ENCODE peak calls at places on chromosome 11, in five cellular contexts. One of them, this sample, is unnamed.

GRCh38 chr11:105296806-105297205 is 157.2 kb upstream of the CARD18 start:
- DNase-seq in H1: no peak
- DNase-seq in CD4-positive, CD25-positive, alpha-beta regulatory T cell: no peak
- DNase-seq in cardiac muscle cell: no peak
- DNase-seq in CD4-positive, alpha-beta T cell: no peak
- DNase-seq in this sample: no peak

GRCh38 chr11:109435121-109435742 is 13.2 kb downstream of the C11orf87 start:
- DNase-seq in H1: no peak
- DNase-seq in CD4-positive, CD25-positive, alpha-beta regulatory T cell: no peak
- DNase-seq in cardiac muscle cell: no peak
- DNase-seq in CD4-positive, alpha-beta T cell: no peak
- DNase-seq in this sample: no peak

GRCh38 chr11:11916981-11917399 is 75.2 kb downstream of the USP47 start:
- DNase-seq in H1: no peak
- DNase-seq in CD4-positive, CD25-positive, alpha-beta regulatory T cell: no peak
- DNase-seq in cardiac muscle cell: no peak
- DNase-seq in CD4-positive, alpha-beta T cell: no peak
- DNase-seq in this sample: no peak

GRCh38 chr11:30282289-30282631 is 40.6 kb upstream of the ARL14EP start:
- DNase-seq in H1: no peak
- DNase-seq in CD4-positive, CD25-positive, alpha-beta regulatory T cell: no peak
- DNase-seq in cardiac muscle cell: no peak
- DNase-seq in CD4-positive, alpha-beta T cell: peak
- DNase-seq in this sample: no peak

GRCh38 chr11:24773326-24773725 is 276.5 kb downstream of the LUZP2 start:
- DNase-seq in H1: no peak
- DNase-seq in CD4-positive, CD25-positive, alpha-beta regulatory T cell: no peak
- DNase-seq in cardiac muscle cell: no peak
- DNase-seq in CD4-positive, alpha-beta T cell: no peak
- DNase-seq in this sample: no peak

GRCh38 chr11:15276616-15277015 is 161.9 kb downstream of the INSC start:
- DNase-seq in H1: no peak
- DNase-seq in CD4-positive, CD25-positive, alpha-beta regulatory T cell: no peak
- DNase-seq in cardiac muscle cell: peak
- DNase-seq in CD4-positive, alpha-beta T cell: no peak
- DNase-seq in this sample: no peak

GRCh38 chr11:85889676-85890579 is 34.7 kb downstream of the CCDC83 start:
- DNase-seq in H1: peak
- DNase-seq in CD4-positive, CD25-positive, alpha-beta regulatory T cell: no peak
- DNase-seq in cardiac muscle cell: no peak
- DNase-seq in CD4-positive, alpha-beta T cell: no peak
- DNase-seq in this sample: no peak

GRCh38 chr11:70650075-70650909 is 252.0 kb downstream of the CTTN start:
- DNase-seq in H1: no peak
- DNase-seq in CD4-positive, CD25-positive, alpha-beta regulatory T cell: peak
- DNase-seq in cardiac muscle cell: peak
- DNase-seq in CD4-positive, alpha-beta T cell: no peak
- DNase-seq in this sample: no peak

GRCh38 chr11:129533395-129533794 is 157.7 kb downstream of the BARX2 start:
- DNase-seq in H1: no peak
- DNase-seq in CD4-positive, CD25-positive, alpha-beta regulatory T cell: no peak
- DNase-seq in cardiac muscle cell: no peak
- DNase-seq in CD4-positive, alpha-beta T cell: no peak
- DNase-seq in this sample: no peak

GRCh38 chr11:35529971-35530495 is 4.6 kb upstream of the PAMR1 start:
- DNase-seq in H1: no peak
- DNase-seq in CD4-positive, CD25-positive, alpha-beta regulatory T cell: no peak
- DNase-seq in cardiac muscle cell: no peak
- DNase-seq in CD4-positive, alpha-beta T cell: no peak
- DNase-seq in this sample: no peak

GRCh38 chr11:29432719-29433325 is 584.0 kb downstream of the KCNA4 start:
- DNase-seq in H1: no peak
- DNase-seq in CD4-positive, CD25-positive, alpha-beta regulatory T cell: no peak
- DNase-seq in cardiac muscle cell: peak
- DNase-seq in CD4-positive, alpha-beta T cell: no peak
- DNase-seq in this sample: no peak

GRCh38 chr11:127962416-127962815 is 624.9 kb downstream of the ETS1 start:
- DNase-seq in H1: no peak
- DNase-seq in CD4-positive, CD25-positive, alpha-beta regulatory T cell: no peak
- DNase-seq in cardiac muscle cell: no peak
- DNase-seq in CD4-positive, alpha-beta T cell: no peak
- DNase-seq in this sample: no peak

GRCh38 chr11:58914821-58915543 is 24.3 kb upstream of the GLYATL1 start:
- DNase-seq in H1: no peak
- DNase-seq in CD4-positive, CD25-positive, alpha-beta regulatory T cell: no peak
- DNase-seq in cardiac muscle cell: no peak
- DNase-seq in CD4-positive, alpha-beta T cell: no peak
- DNase-seq in this sample: no peak

GRCh38 chr11:90448280-90448679 is 225.4 kb upstream of the CHORDC1 start:
- DNase-seq in H1: no peak
- DNase-seq in CD4-positive, CD25-positive, alpha-beta regulatory T cell: no peak
- DNase-seq in cardiac muscle cell: no peak
- DNase-seq in CD4-positive, alpha-beta T cell: no peak
- DNase-seq in this sample: no peak

GRCh38 chr11:128627666-128628342 is 40.4 kb upstream of the ETS1 start:
- DNase-seq in H1: no peak
- DNase-seq in CD4-positive, CD25-positive, alpha-beta regulatory T cell: no peak
- DNase-seq in cardiac muscle cell: no peak
- DNase-seq in CD4-positive, alpha-beta T cell: no peak
- DNase-seq in this sample: no peak

GRCh38 chr11:86179646-86180064 is 64.9 kb upstream of the EED start:
- DNase-seq in H1: no peak
- DNase-seq in CD4-positive, CD25-positive, alpha-beta regulatory T cell: no peak
- DNase-seq in cardiac muscle cell: no peak
- DNase-seq in CD4-positive, alpha-beta T cell: no peak
- DNase-seq in this sample: no peak

GRCh38 chr11:61791737-61792309 is 576 bp downstream of the TMEM258 start:
- DNase-seq in H1: no peak
- DNase-seq in CD4-positive, CD25-positive, alpha-beta regulatory T cell: no peak
- DNase-seq in cardiac muscle cell: peak
- DNase-seq in CD4-positive, alpha-beta T cell: no peak
- DNase-seq in this sample: peak

GRCh38 chr11:110028904-110029303 is 64.3 kb upstream of the ZC3H12C start:
- DNase-seq in H1: no peak
- DNase-seq in CD4-positive, CD25-positive, alpha-beta regulatory T cell: no peak
- DNase-seq in cardiac muscle cell: no peak
- DNase-seq in CD4-positive, alpha-beta T cell: no peak
- DNase-seq in this sample: no peak

GRCh38 chr11:61195710-61196109 is 7.6 kb upstream of the PGA3 start:
- DNase-seq in H1: no peak
- DNase-seq in CD4-positive, CD25-positive, alpha-beta regulatory T cell: no peak
- DNase-seq in cardiac muscle cell: no peak
- DNase-seq in CD4-positive, alpha-beta T cell: no peak
- DNase-seq in this sample: no peak

GRCh38 chr11:71488086-71488967 is 35.3 kb downstream of the NADSYN1 start:
- DNase-seq in H1: no peak
- DNase-seq in CD4-positive, CD25-positive, alpha-beta regulatory T cell: no peak
- DNase-seq in cardiac muscle cell: peak
- DNase-seq in CD4-positive, alpha-beta T cell: no peak
- DNase-seq in this sample: no peak

GRCh38 chr11:133898770-133899115 is 53.4 kb upstream of the SPATA19 start:
- DNase-seq in H1: no peak
- DNase-seq in CD4-positive, CD25-positive, alpha-beta regulatory T cell: no peak
- DNase-seq in cardiac muscle cell: no peak
- DNase-seq in CD4-positive, alpha-beta T cell: no peak
- DNase-seq in this sample: no peak

GRCh38 chr11:78567209-78567608 is 7.5 kb downstream of the NARS2 start:
- DNase-seq in H1: no peak
- DNase-seq in CD4-positive, CD25-positive, alpha-beta regulatory T cell: no peak
- DNase-seq in cardiac muscle cell: no peak
- DNase-seq in CD4-positive, alpha-beta T cell: no peak
- DNase-seq in this sample: no peak

GRCh38 chr11:79208126-79208525 is 232.7 kb downstream of the TENM4 start:
- DNase-seq in H1: no peak
- DNase-seq in CD4-positive, CD25-positive, alpha-beta regulatory T cell: no peak
- DNase-seq in cardiac muscle cell: no peak
- DNase-seq in CD4-positive, alpha-beta T cell: no peak
- DNase-seq in this sample: no peak

GRCh38 chr11:47448566-47449427 is at the start of gene RAPSN:
- DNase-seq in H1: no peak
- DNase-seq in CD4-positive, CD25-positive, alpha-beta regulatory T cell: no peak
- DNase-seq in cardiac muscle cell: no peak
- DNase-seq in CD4-positive, alpha-beta T cell: no peak
- DNase-seq in this sample: no peak

DNA sequence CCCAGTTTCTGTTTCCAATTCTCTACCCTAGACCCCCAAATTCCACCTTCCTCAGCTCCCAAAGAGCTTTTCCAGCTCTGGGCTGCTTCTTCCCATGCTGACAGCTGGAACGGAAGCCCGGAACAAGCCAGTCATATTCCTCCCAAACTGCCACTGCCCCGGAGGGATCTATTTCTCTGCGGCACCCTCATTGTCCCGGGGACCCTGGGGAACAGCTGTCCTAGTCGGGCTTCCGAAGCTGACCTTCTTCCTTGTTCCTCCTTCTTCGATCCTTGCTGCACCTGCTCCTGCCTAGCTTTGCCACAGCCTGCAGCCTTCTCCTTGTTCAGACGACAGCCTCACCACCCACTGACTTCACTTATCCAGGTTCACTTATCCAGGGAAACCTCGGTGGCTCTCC is 105.7 kb downstream of the TSPAN18 start:
- DNase-seq in H1: no peak
- DNase-seq in CD4-positive, CD25-positive, alpha-beta regulatory T cell: no peak
- DNase-seq in cardiac muscle cell: no peak
- DNase-seq in CD4-positive, alpha-beta T cell: no peak
- DNase-seq in this sample: no peak
- H3K27ac ChIP-seq in H1: no peak
- H3K27ac ChIP-seq in CD4-positive, CD25-positive, alpha-beta regulatory T cell: no peak
- H3K27ac ChIP-seq in cardiac muscle cell: no peak
- H3K27ac ChIP-seq in CD4-positive, alpha-beta T cell: no peak
- H3K27ac ChIP-seq in this sample: no peak

GRCh38 chr11:10526974-10527918 is 13.7 kb downstream of the RNF141 start:
- DNase-seq in H1: no peak
- DNase-seq in CD4-positive, CD25-positive, alpha-beta regulatory T cell: no peak
- DNase-seq in cardiac muscle cell: no peak
- DNase-seq in CD4-positive, alpha-beta T cell: no peak
- DNase-seq in this sample: peak

GRCh38 chr11:10533323-10533722 is 7.7 kb downstream of the RNF141 start:
- DNase-seq in H1: no peak
- DNase-seq in CD4-positive, CD25-positive, alpha-beta regulatory T cell: no peak
- DNase-seq in cardiac muscle cell: no peak
- DNase-seq in CD4-positive, alpha-beta T cell: no peak
- DNase-seq in this sample: no peak

GRCh38 chr11:10524471-10524870 is 16.5 kb downstream of the RNF141 start:
- DNase-seq in H1: no peak
- DNase-seq in CD4-positive, CD25-positive, alpha-beta regulatory T cell: no peak
- DNase-seq in cardiac muscle cell: no peak
- DNase-seq in CD4-positive, alpha-beta T cell: no peak
- DNase-seq in this sample: no peak

GRCh38 chr11:10528121-10528520 is 12.9 kb downstream of the RNF141 start:
- DNase-seq in H1: no peak
- DNase-seq in CD4-positive, CD25-positive, alpha-beta regulatory T cell: no peak
- DNase-seq in cardiac muscle cell: no peak
- DNase-seq in CD4-positive, alpha-beta T cell: no peak
- DNase-seq in this sample: no peak

GRCh38 chr11:10529279-10529678 is 11.7 kb downstream of the RNF141 start:
- DNase-seq in H1: no peak
- DNase-seq in CD4-positive, CD25-positive, alpha-beta regulatory T cell: no peak
- DNase-seq in cardiac muscle cell: no peak
- DNase-seq in CD4-positive, alpha-beta T cell: no peak
- DNase-seq in this sample: no peak
- H3K27ac ChIP-seq in H1: no peak
- H3K27ac ChIP-seq in CD4-positive, CD25-positive, alpha-beta regulatory T cell: no peak
- H3K27ac ChIP-seq in cardiac muscle cell: no peak
- H3K27ac ChIP-seq in CD4-positive, alpha-beta T cell: no peak
- H3K27ac ChIP-seq in this sample: peak

GRCh38 chr11:1913271-1914060 is 6.0 kb upstream of the TNNT3 start:
- DNase-seq in H1: no peak
- DNase-seq in CD4-positive, CD25-positive, alpha-beta regulatory T cell: no peak
- DNase-seq in cardiac muscle cell: no peak
- DNase-seq in CD4-positive, alpha-beta T cell: no peak
- DNase-seq in this sample: no peak

GRCh38 chr11:1915795-1916131 is 3.7 kb upstream of the TNNT3 start:
- DNase-seq in H1: no peak
- DNase-seq in CD4-positive, CD25-positive, alpha-beta regulatory T cell: no peak
- DNase-seq in cardiac muscle cell: no peak
- DNase-seq in CD4-positive, alpha-beta T cell: no peak
- DNase-seq in this sample: no peak

GRCh38 chr11:1909524-1909923 is 10.0 kb upstream of the TNNT3 start:
- DNase-seq in H1: no peak
- DNase-seq in CD4-positive, CD25-positive, alpha-beta regulatory T cell: no peak
- DNase-seq in cardiac muscle cell: no peak
- DNase-seq in CD4-positive, alpha-beta T cell: no peak
- DNase-seq in this sample: no peak

GRCh38 chr11:1908579-1908978 is 10.9 kb upstream of the TNNT3 start:
- DNase-seq in H1: no peak
- DNase-seq in CD4-positive, CD25-positive, alpha-beta regulatory T cell: no peak
- DNase-seq in cardiac muscle cell: no peak
- DNase-seq in CD4-positive, alpha-beta T cell: no peak
- DNase-seq in this sample: no peak

GRCh38 chr11:1912314-1912878 is 7.1 kb upstream of the TNNT3 start:
- DNase-seq in H1: no peak
- DNase-seq in CD4-positive, CD25-positive, alpha-beta regulatory T cell: no peak
- DNase-seq in cardiac muscle cell: no peak
- DNase-seq in CD4-positive, alpha-beta T cell: no peak
- DNase-seq in this sample: no peak
- H3K27ac ChIP-seq in H1: no peak
- H3K27ac ChIP-seq in CD4-positive, CD25-positive, alpha-beta regulatory T cell: no peak
- H3K27ac ChIP-seq in cardiac muscle cell: no peak
- H3K27ac ChIP-seq in CD4-positive, alpha-beta T cell: no peak
- H3K27ac ChIP-seq in this sample: no peak

GRCh38 chr11:10694481-10695239 is 1.1 kb upstream of the IRAG1 start:
- DNase-seq in H1: no peak
- DNase-seq in CD4-positive, CD25-positive, alpha-beta regulatory T cell: no peak
- DNase-seq in cardiac muscle cell: no peak
- DNase-seq in CD4-positive, alpha-beta T cell: no peak
- DNase-seq in this sample: no peak

GRCh38 chr11:10692716-10693115 is 839 bp downstream of the IRAG1 start:
- DNase-seq in H1: no peak
- DNase-seq in CD4-positive, CD25-positive, alpha-beta regulatory T cell: no peak
- DNase-seq in cardiac muscle cell: no peak
- DNase-seq in CD4-positive, alpha-beta T cell: no peak
- DNase-seq in this sample: no peak

GRCh38 chr11:10696797-10697620 is 3.5 kb upstream of the IRAG1 start:
- DNase-seq in H1: no peak
- DNase-seq in CD4-positive, CD25-positive, alpha-beta regulatory T cell: no peak
- DNase-seq in cardiac muscle cell: no peak
- DNase-seq in CD4-positive, alpha-beta T cell: no peak
- DNase-seq in this sample: no peak

GRCh38 chr11:10695821-10696220 is 2.3 kb upstream of the IRAG1 start:
- DNase-seq in H1: no peak
- DNase-seq in CD4-positive, CD25-positive, alpha-beta regulatory T cell: no peak
- DNase-seq in cardiac muscle cell: no peak
- DNase-seq in CD4-positive, alpha-beta T cell: no peak
- DNase-seq in this sample: no peak

DNA sequence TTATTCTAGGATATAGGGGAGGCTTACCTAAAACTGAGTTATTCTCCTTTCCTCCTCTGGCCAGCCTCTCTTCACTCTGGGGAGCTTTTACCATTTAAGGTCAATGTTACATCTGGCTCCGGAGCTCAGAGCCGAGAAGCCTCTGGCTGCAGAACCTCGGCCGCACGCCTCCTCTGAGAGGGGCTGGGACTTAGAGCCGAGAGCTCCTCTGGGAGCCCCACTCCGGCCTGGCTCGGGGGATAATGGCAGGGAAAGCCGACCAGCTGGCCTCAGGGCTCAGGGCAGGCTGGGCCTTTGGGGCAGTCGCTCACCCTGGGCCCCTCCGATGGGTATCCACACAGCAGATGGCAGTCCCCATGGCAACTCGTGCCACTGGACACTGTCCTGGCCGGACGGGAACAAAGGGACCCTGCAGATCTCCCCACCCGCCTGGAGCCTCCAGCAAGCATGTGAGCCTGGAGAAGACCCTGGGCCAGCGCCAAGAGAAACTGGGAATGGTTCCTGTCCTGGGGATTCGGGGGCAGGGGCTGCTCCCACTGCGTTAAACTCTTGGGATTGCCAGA is at the start of gene IRAG1:
- DNase-seq in H1: no peak
- DNase-seq in CD4-positive, CD25-positive, alpha-beta regulatory T cell: no peak
- DNase-seq in cardiac muscle cell: peak
- DNase-seq in CD4-positive, alpha-beta T cell: no peak
- DNase-seq in this sample: peak
- H3K27ac ChIP-seq in H1: no peak
- H3K27ac ChIP-seq in CD4-positive, CD25-positive, alpha-beta regulatory T cell: no peak
- H3K27ac ChIP-seq in cardiac muscle cell: peak
- H3K27ac ChIP-seq in CD4-positive, alpha-beta T cell: no peak
- H3K27ac ChIP-seq in this sample: peak